ENCODE peak calls at places on chromosomes 11 and 22, in four cellular contexts. Q is adrenal gland, O is IMR-90, S is mammary epithelial cell. P is an unnamed sample.

GRCh38 chr11:412641-413119 is 2.1 kb downstream of the SIGIRR start:
- DNase-seq in O (no peak), Q (no peak), S (no peak), P (no peak)

GRCh38 chr11:1863352-1864215 is 10.7 kb downstream of the LSP1 start:
- DNase-seq in Q (peak), S (peak), O (peak), P (peak)

GRCh38 chr11:12765428-12765827 is 91.2 kb downstream of the TEAD1 start:
- DNase-seq in O (peak), S (no peak), Q (peak), P (peak)

GRCh38 chr11:1568451-1568911 is 3.6 kb downstream of the DUSP8 start:
- DNase-seq in Q (peak), S (no peak), O (no peak), P (no peak)

GRCh38 chr11:31246451-31247165 is 122.9 kb downstream of the DCDC1 start:
- DNase-seq in Q (no peak), S (peak), O (peak), P (peak)

GRCh38 chr11:122069946-122070345 is 46.1 kb downstream of the BLID start:
- DNase-seq in S (peak), O (peak), Q (peak), P (peak)

GRCh38 chr11:129324533-129325175 is 51.0 kb upstream of the BARX2 start:
- DNase-seq in O (no peak), S (no peak), Q (peak), P (peak)

GRCh38 chr11:77410076-77410827 is 63.6 kb downstream of the PAK1 start:
- DNase-seq in S (no peak), Q (no peak), O (no peak), P (no peak)

GRCh38 chr22:31121403-31121802 is 1.4 kb upstream of the INPP5J start:
- DNase-seq in O (no peak), S (no peak), Q (no peak), P (no peak)

GRCh38 chr22:31124290-31124689 is 1.5 kb downstream of the INPP5J start:
- DNase-seq in O (no peak), Q (no peak), S (no peak), P (no peak)

GRCh38 chr22:31122196-31122531 is 602 bp upstream of the INPP5J start:
- DNase-seq in O (no peak), Q (no peak), S (no peak), P (no peak)

GRCh38 chr22:31123292-31123602 is 481 bp downstream of the INPP5J start:
- DNase-seq in O (no peak), Q (no peak), S (no peak), P (no peak)

GRCh38 chr22:31122532-31123291 is at the start of gene INPP5J:
- DNase-seq in S (peak), Q (peak), O (peak), P (no peak)
- H3K4me3 ChIP-seq in S (peak), Q (no peak), O (peak), P (peak)

GRCh38 chr22:38236786-38237185 is 35.0 kb downstream of the MAFF start:
- DNase-seq in O (no peak), S (no peak), Q (no peak), P (no peak)

GRCh38 chr22:38240734-38241252 is 32.0 kb downstream of the TMEM184B start:
- DNase-seq in O (peak), S (peak), Q (peak), P (peak)

GRCh38 chr22:38235240-38235850 is 33.6 kb downstream of the MAFF start:
- DNase-seq in O (no peak), S (no peak), Q (no peak), P (no peak)

GRCh38 chr22:38238519-38239051 is 34.2 kb downstream of the TMEM184B start:
- DNase-seq in S (no peak), Q (peak), O (peak), P (peak)

DNA sequence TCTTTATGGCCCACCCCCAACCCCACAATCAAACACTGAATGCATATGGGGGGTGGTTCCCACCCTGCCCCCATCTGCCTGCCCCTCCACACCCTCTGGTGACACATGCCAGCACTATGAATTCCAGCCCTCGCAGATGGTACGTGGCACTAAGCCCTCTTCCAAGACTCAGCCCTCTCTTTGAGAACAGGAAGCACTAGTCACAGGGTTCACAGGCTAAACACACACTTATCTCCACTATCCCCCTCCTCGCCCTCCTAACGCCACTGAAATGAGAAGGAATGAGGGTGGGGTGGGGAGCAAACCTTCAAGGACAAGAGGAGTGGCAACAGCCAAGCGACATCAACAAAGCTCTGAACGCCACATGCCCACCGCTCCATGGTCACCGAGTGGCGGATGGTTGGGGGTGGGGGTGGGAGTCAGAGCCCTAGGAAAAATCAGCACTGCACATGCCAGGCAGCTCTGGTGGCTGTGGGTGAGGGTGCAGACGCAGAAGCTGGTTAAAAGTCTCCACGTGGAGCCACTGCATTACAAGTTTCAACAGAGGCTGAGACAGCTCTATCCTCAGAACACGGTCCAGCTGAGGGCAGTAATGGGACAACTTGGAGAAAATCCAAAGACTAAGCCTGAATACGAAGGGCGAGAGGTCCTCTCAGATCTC is 33.6 kb downstream of the TMEM184B start:
- DNase-seq in O (peak), S (peak), Q (peak), P (peak)
- TF ChIP-seq CTCF in O (peak), S (no peak), Q (no peak), P (peak)

GRCh38 chr22:42440728-42441127 is 8.5 kb upstream of the NFAM1 start:
- DNase-seq in S (no peak), O (no peak), Q (no peak), P (no peak)
- H3K4me3 ChIP-seq in S (no peak), O (no peak), Q (no peak), P (no peak)

DNA sequence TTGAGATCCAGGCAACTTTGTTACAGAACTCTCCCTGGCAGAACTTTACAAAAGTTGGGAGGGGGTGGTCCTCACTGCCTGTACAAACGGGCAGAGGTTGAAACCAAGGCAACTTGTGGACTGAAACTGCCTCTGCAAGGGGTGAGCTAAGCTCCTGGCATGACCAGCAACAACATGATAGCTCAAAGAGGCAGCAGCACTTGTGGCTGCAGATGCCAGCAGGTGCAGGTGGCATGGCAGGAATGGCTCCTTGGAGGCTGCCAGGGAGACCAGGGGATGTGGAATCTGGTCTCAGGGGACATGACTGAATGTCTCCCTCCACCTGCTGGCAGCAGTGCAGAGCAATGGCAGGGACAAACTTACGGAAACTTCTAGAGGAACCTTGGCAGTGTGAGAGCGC is 38.8 kb upstream of the PHF21A start:
- DNase-seq in S (no peak), O (no peak), Q (no peak), P (no peak)
- TF ChIP-seq CTCF in S (no peak), O (no peak), Q (no peak), P (no peak)

DNA sequence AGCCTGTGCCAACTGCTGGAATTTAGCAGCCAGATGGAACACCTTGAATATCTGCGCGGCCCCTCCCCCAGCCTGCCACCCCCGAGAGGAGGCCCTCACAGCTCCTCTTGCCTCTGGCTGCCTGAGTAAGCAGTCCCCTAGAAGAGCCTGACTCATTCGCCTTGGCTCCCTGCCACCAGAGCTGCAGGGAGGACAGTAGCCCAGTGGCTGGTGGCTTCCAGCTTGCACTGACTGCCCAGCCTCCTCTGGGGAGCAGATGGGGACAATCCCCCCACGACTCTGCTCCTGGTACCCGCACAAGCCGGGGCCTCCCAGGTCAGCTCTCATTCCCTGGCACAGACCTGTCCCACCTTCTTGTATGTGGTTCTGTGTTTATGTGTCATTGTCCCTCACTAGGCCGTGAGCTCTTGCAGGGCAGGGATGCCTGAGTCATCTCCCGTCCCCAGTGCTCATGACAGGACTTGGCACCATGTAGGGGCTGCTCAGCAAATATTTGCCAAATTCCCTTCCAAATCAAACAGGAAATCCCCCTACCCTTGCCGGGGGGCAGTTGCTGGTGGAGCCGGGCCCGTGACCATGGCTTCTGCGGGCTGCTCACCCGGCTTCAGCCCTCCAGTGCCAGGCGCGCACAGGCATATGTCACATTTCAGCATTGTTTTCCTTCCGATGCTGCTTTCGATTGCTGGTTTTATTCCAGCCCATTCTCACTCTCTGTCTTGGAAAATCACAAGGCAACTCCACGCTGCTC is 43.6 kb downstream of the CACNG2 start:
- DNase-seq in S (peak), O (peak), Q (peak), P (peak)
- H3K4me3 ChIP-seq in S (no peak), O (no peak), Q (no peak), P (no peak)

GRCh38 chr11:67274768-67275605 is 8.7 kb downstream of the GRK2 start:
- DNase-seq in S (no peak), Q (peak), O (no peak), P (no peak)

GRCh38 chr11:67275606-67276409 is 9.5 kb downstream of the GRK2 start:
- DNase-seq in O (no peak), S (no peak), Q (no peak), P (no peak)

GRCh38 chr11:67277231-67277961 is 11.1 kb downstream of the GRK2 start:
- DNase-seq in Q (peak), O (peak), S (peak), P (peak)

GRCh38 chr11:67278135-67278938 is 10.8 kb upstream of the ANKRD13D start:
- DNase-seq in O (no peak), Q (no peak), S (no peak), P (no peak)

DNA sequence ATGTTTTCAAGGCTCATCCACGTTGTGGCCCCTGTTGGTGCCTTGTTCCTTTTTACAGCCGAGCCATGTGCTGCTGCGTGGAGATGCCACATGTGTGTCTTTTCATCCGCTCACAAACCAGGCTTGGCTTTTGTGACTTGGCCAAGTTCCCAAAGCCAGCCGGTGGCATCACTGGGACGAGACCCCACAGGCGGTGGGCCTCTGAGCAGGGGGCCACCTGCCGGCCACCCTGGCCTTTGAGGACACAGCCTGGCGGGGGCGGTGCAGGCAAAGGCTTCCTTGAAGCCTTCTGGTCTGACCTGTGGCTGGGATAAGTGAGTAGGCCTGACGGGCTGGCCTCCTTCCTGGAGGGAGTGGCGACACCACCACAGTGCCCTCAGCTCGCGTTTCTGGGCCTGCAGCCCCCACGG is 10.6 kb downstream of the GRK2 start:
- DNase-seq in O (peak), Q (no peak), S (no peak), P (peak)
- TF ChIP-seq CTCF in O (peak), Q (no peak), S (peak), P (peak)

DNA sequence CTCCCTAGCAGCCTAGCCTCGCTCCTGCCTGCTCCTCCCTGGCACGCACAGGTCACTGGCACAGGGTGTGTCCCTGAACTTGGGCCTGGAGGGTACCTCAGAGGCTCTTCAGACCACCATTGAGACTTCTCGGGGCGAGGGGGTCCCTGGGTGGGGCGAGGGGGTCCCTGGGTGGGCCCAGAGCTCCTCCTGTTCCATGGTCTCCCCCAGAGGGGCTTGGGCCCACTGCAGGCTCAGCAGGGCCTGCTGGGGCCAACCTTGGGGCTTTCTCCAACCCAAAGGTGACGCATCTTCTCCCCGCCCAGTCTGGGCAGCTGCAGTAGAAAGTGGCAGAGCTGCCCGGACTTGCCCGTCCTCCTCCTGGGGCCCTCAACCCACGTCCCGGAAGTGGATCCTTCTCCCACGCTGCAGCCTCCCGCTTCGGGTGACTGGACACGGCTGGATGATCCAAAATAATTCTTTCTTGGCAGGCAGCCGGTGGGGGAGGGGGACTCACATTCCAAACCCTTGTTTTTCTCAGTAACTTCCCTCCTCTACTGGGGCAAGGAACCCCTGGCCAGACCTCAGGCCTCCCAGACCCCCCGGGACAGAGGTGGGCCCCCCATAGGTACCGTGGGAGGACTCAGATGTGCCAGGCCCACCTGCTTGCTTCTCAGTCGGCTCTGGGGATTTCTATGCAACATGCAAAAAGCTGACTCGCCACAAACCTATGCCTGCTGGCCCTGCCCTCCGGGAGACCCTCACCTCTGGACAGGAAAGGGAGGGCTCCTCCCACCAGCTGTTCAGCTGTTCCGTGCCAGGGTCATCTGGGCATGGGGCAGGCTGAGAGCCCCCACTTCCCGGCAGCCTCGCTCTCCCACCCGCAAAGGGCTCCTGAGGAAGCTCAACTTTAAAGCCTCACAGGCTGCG is 1.5 kb downstream of the PLXNB2 start:
- DNase-seq in S (peak), Q (peak), O (peak), P (peak)
- H3K4me3 ChIP-seq in S (peak), Q (peak), O (peak), P (peak)

DNA sequence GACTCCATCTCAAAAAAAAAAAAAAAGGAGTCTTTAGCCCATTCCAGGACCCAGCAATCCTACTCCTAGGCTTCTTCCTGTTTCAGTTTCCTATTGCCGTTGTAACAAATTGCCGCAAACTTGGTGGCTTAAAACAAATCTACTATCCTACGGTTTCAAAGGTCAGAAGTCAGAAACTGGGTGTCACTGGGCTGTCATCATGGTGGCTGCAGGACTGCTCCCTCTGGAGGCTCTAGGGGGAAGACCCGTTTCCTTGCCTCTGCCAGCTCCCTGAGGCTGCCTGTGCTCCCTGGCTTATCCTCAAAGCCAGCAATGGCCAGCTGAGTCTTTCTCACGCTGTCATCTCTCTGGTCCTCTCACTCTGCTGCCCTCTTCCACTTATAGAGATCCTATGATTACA is 8.7 kb upstream of the DAGLA start:
- DNase-seq in S (no peak), Q (no peak), O (no peak), P (no peak)
- TF ChIP-seq CTCF in S (peak), Q (no peak), O (peak), P (peak)

P was measured in AG10803.